ENCODE peak calls at places on chromosomes 12 and 14, in ten cellular contexts. One of them, this sample, is unnamed.
A peak's percentile ranks its signal among the peaks of the same experiment; 100 is the strongest.

GRCh38 chr12:122079038-122079531 is 529 bp downstream of the MLXIP start:
- DNase-seq in A549: peak; percentile 48
- DNase-seq in lower leg skin: no peak
- DNase-seq in Peyer's patch: peak; percentile 67
- DNase-seq in K562: no peak
- DNase-seq in uterus: no peak
- DNase-seq in transverse colon: peak; percentile 43
- DNase-seq in endothelial cell of umbilical vein: peak; percentile 39
- DNase-seq in ovary: no peak
- DNase-seq in GM12878: no peak
- DNase-seq in this sample: peak; percentile 74

GRCh38 chr12:95470300-95470699 is 3.7 kb upstream of the METAP2 start:
- DNase-seq in A549: no peak
- DNase-seq in lower leg skin: no peak
- DNase-seq in Peyer's patch: no peak
- DNase-seq in K562: no peak
- DNase-seq in uterus: no peak
- DNase-seq in transverse colon: no peak
- DNase-seq in endothelial cell of umbilical vein: no peak
- DNase-seq in ovary: no peak
- DNase-seq in GM12878: no peak
- DNase-seq in this sample: no peak

GRCh38 chr12:53063708-53064612 is 14.1 kb downstream of the TNS2 start:
- DNase-seq in A549: no peak
- DNase-seq in lower leg skin: peak; percentile 67
- DNase-seq in Peyer's patch: peak; percentile 40
- DNase-seq in K562: no peak
- DNase-seq in uterus: peak; percentile 82
- DNase-seq in transverse colon: peak; percentile 22
- DNase-seq in endothelial cell of umbilical vein: no peak
- DNase-seq in ovary: peak; percentile 80
- DNase-seq in GM12878: no peak
- DNase-seq in this sample: no peak

GRCh38 chr14:69404478-69404877 is 6.0 kb downstream of the SLC39A9 start:
- DNase-seq in A549: no peak
- DNase-seq in lower leg skin: no peak
- DNase-seq in Peyer's patch: no peak
- DNase-seq in K562: no peak
- DNase-seq in uterus: no peak
- DNase-seq in transverse colon: no peak
- DNase-seq in endothelial cell of umbilical vein: no peak
- DNase-seq in ovary: no peak
- DNase-seq in GM12878: no peak
- DNase-seq in this sample: no peak

GRCh38 chr14:24903337-24903736 is 146.6 kb downstream of the STXBP6 start:
- DNase-seq in A549: no peak
- DNase-seq in lower leg skin: no peak
- DNase-seq in Peyer's patch: no peak
- DNase-seq in K562: no peak
- DNase-seq in uterus: no peak
- DNase-seq in transverse colon: no peak
- DNase-seq in endothelial cell of umbilical vein: peak; percentile 17
- DNase-seq in ovary: no peak
- DNase-seq in GM12878: no peak
- DNase-seq in this sample: no peak

GRCh38 chr14:93281937-93282336 is 50.9 kb downstream of the BTBD7 start:
- DNase-seq in A549: no peak
- DNase-seq in lower leg skin: no peak
- DNase-seq in Peyer's patch: no peak
- DNase-seq in K562: no peak
- DNase-seq in uterus: no peak
- DNase-seq in transverse colon: no peak
- DNase-seq in endothelial cell of umbilical vein: no peak
- DNase-seq in ovary: no peak
- DNase-seq in GM12878: no peak
- DNase-seq in this sample: no peak

GRCh38 chr12:22318122-22318737 is 16.3 kb downstream of the ST8SIA1 start:
- DNase-seq in A549: no peak
- DNase-seq in lower leg skin: no peak
- DNase-seq in Peyer's patch: no peak
- DNase-seq in K562: no peak
- DNase-seq in uterus: no peak
- DNase-seq in transverse colon: no peak
- DNase-seq in endothelial cell of umbilical vein: no peak
- DNase-seq in ovary: no peak
- DNase-seq in GM12878: no peak
- DNase-seq in this sample: peak; percentile 51

GRCh38 chr12:82524020-82524419 is 162.7 kb upstream of the TMTC2 start:
- DNase-seq in A549: peak; percentile 29
- DNase-seq in lower leg skin: no peak
- DNase-seq in Peyer's patch: no peak
- DNase-seq in K562: no peak
- DNase-seq in uterus: no peak
- DNase-seq in transverse colon: no peak
- DNase-seq in endothelial cell of umbilical vein: no peak
- DNase-seq in ovary: no peak
- DNase-seq in GM12878: no peak
- DNase-seq in this sample: no peak

GRCh38 chr14:61854898-61855297 is 92.7 kb downstream of the SNAPC1 start:
- DNase-seq in A549: no peak
- DNase-seq in lower leg skin: no peak
- DNase-seq in Peyer's patch: no peak
- DNase-seq in K562: no peak
- DNase-seq in uterus: no peak
- DNase-seq in transverse colon: no peak
- DNase-seq in endothelial cell of umbilical vein: no peak
- DNase-seq in ovary: no peak
- DNase-seq in GM12878: no peak
- DNase-seq in this sample: no peak

GRCh38 chr14:24079521-24080141 is 8.3 kb downstream of the CPNE6 start:
- DNase-seq in A549: no peak
- DNase-seq in lower leg skin: no peak
- DNase-seq in Peyer's patch: no peak
- DNase-seq in K562: no peak
- DNase-seq in uterus: no peak
- DNase-seq in transverse colon: no peak
- DNase-seq in endothelial cell of umbilical vein: no peak
- DNase-seq in ovary: no peak
- DNase-seq in GM12878: no peak
- DNase-seq in this sample: peak; percentile 75

GRCh38 chr14:104433401-104434213 is 146.0 kb upstream of the C14orf180 start:
- DNase-seq in A549: no peak
- DNase-seq in lower leg skin: peak; percentile 11
- DNase-seq in Peyer's patch: no peak
- DNase-seq in K562: no peak
- DNase-seq in uterus: no peak
- DNase-seq in transverse colon: no peak
- DNase-seq in endothelial cell of umbilical vein: no peak
- DNase-seq in ovary: no peak
- DNase-seq in GM12878: no peak
- DNase-seq in this sample: no peak

GRCh38 chr12:77324763-77325468 is 259.5 kb upstream of the E2F7 start:
- DNase-seq in A549: peak; percentile 68
- DNase-seq in lower leg skin: peak; percentile 28
- DNase-seq in Peyer's patch: peak; percentile 79
- DNase-seq in K562: peak; percentile 21
- DNase-seq in uterus: peak; percentile 71
- DNase-seq in transverse colon: peak; percentile 74
- DNase-seq in endothelial cell of umbilical vein: peak; percentile 72
- DNase-seq in ovary: peak; percentile 80
- DNase-seq in GM12878: no peak
- DNase-seq in this sample: peak; percentile 61
- H3K4me3 ChIP-seq in A549: peak overlapping the region; percentile 53
- H3K4me3 ChIP-seq in lower leg skin: peak overlapping the region; percentile 44
- H3K4me3 ChIP-seq in Peyer's patch: peak overlapping the region; percentile 15
- H3K4me3 ChIP-seq in K562: peak overlapping the region; percentile 15
- H3K4me3 ChIP-seq in uterus: peak overlapping the region; percentile 41
- H3K4me3 ChIP-seq in transverse colon: peak overlapping the region; percentile 64
- H3K4me3 ChIP-seq in endothelial cell of umbilical vein: peak overlapping the region; percentile 49
- H3K4me3 ChIP-seq in ovary: peak overlapping the region; percentile 66
- H3K4me3 ChIP-seq in GM12878: peak overlapping the region; percentile 53
- H3K4me3 ChIP-seq in this sample: no peak overlapping the region

GRCh38 chr12:58923781-58924180 is 3.5 kb upstream of the LRIG3 start:
- DNase-seq in A549: no peak
- DNase-seq in lower leg skin: no peak
- DNase-seq in Peyer's patch: no peak
- DNase-seq in K562: no peak
- DNase-seq in uterus: no peak
- DNase-seq in transverse colon: no peak
- DNase-seq in endothelial cell of umbilical vein: no peak
- DNase-seq in ovary: no peak
- DNase-seq in GM12878: no peak
- DNase-seq in this sample: no peak
- TF ChIP-seq POLR2A in A549: no peak
- TF ChIP-seq POLR2A in lower leg skin: no peak
- TF ChIP-seq POLR2A in Peyer's patch: no peak
- TF ChIP-seq POLR2A in K562: no peak
- TF ChIP-seq POLR2A in uterus: no peak
- TF ChIP-seq POLR2A in transverse colon: no peak
- TF ChIP-seq POLR2A in endothelial cell of umbilical vein: no peak
- TF ChIP-seq POLR2A in ovary: no peak
- TF ChIP-seq POLR2A in GM12878: no peak
- TF ChIP-seq POLR2A in this sample: no peak

DNA sequence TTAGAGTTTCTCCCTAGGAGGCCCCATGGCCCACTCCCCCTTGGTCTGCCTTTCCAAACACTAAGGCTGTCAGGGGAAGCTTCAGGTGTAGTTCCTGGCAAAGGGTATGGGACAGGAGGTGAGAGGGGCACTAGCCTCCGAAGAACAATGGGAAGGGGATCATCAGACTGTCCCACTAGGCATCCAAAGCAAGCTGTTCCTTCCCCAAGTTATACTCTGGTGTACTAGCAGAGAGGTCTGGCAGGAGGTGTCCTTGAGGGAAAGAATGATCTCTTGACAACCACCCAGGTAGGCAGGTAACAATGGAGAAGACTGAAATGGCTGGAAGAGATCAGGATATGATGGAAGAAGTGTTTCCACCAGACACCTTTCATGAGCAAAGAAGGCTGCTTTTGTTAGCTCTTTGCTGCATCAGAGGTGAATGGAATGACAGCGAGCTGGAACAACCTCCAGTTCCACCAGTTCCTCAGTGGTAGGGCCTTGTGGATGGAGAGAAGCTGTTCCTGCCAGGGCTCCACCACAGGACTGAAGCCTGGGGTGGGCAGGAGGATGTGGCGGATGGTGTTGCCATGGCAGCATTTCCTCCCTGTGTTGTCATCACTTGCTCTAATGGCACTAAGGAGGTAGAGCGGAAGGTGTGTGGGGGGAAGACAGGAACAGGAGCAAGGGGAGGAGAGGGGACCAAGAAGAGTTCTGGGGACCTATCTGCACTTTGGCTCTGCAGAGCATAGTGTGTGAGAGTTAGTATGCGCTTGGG is 2.3 kb upstream of the AGAP2 start:
- DNase-seq in A549: no peak
- DNase-seq in lower leg skin: no peak
- DNase-seq in Peyer's patch: no peak
- DNase-seq in K562: no peak
- DNase-seq in uterus: no peak
- DNase-seq in transverse colon: peak; percentile 58
- DNase-seq in endothelial cell of umbilical vein: peak; percentile 20
- DNase-seq in ovary: no peak
- DNase-seq in GM12878: peak; percentile 53
- DNase-seq in this sample: peak; percentile 84
- H3K4me3 ChIP-seq in A549: no peak overlapping the region
- H3K4me3 ChIP-seq in lower leg skin: no peak overlapping the region
- H3K4me3 ChIP-seq in Peyer's patch: peak overlapping the region; percentile 45
- H3K4me3 ChIP-seq in K562: no peak overlapping the region
- H3K4me3 ChIP-seq in uterus: no peak overlapping the region
- H3K4me3 ChIP-seq in transverse colon: peak overlapping the region; percentile 37
- H3K4me3 ChIP-seq in endothelial cell of umbilical vein: no peak overlapping the region
- H3K4me3 ChIP-seq in ovary: no peak overlapping the region
- H3K4me3 ChIP-seq in GM12878: peak overlapping the region; percentile 92
- H3K4me3 ChIP-seq in this sample: peak overlapping the region; percentile 74

GRCh38 chr12:57521475-57522018 is 1.1 kb upstream of the MBD6 start:
- DNase-seq in A549: peak; percentile 70
- DNase-seq in lower leg skin: peak; percentile 51
- DNase-seq in Peyer's patch: peak; percentile 66
- DNase-seq in K562: no peak
- DNase-seq in uterus: peak; percentile 53
- DNase-seq in transverse colon: peak; percentile 58
- DNase-seq in endothelial cell of umbilical vein: no peak
- DNase-seq in ovary: peak; percentile 65
- DNase-seq in GM12878: no peak
- DNase-seq in this sample: no peak

GRCh38 chr12:57524814-57525614 is 2.4 kb downstream of the MBD6 start:
- DNase-seq in A549: no peak
- DNase-seq in lower leg skin: no peak
- DNase-seq in Peyer's patch: peak; percentile 63
- DNase-seq in K562: peak; percentile 44
- DNase-seq in uterus: no peak
- DNase-seq in transverse colon: peak; percentile 26
- DNase-seq in endothelial cell of umbilical vein: no peak
- DNase-seq in ovary: no peak
- DNase-seq in GM12878: no peak
- DNase-seq in this sample: no peak

GRCh38 chr12:57523706-57524614 is 1.3 kb downstream of the MBD6 start:
- DNase-seq in A549: no peak
- DNase-seq in lower leg skin: no peak
- DNase-seq in Peyer's patch: no peak
- DNase-seq in K562: no peak
- DNase-seq in uterus: no peak
- DNase-seq in transverse colon: no peak
- DNase-seq in endothelial cell of umbilical vein: no peak
- DNase-seq in ovary: no peak
- DNase-seq in GM12878: no peak
- DNase-seq in this sample: no peak

GRCh38 chr12:57522019-57522886 is at the start of gene MBD6:
- DNase-seq in A549: peak; percentile 95
- DNase-seq in lower leg skin: peak; percentile 92
- DNase-seq in Peyer's patch: peak; percentile 96
- DNase-seq in K562: no peak
- DNase-seq in uterus: peak; percentile 96
- DNase-seq in transverse colon: peak; percentile 94
- DNase-seq in endothelial cell of umbilical vein: peak; percentile 89
- DNase-seq in ovary: peak; percentile 98
- DNase-seq in GM12878: peak; percentile 86
- DNase-seq in this sample: peak; percentile 92

DNA sequence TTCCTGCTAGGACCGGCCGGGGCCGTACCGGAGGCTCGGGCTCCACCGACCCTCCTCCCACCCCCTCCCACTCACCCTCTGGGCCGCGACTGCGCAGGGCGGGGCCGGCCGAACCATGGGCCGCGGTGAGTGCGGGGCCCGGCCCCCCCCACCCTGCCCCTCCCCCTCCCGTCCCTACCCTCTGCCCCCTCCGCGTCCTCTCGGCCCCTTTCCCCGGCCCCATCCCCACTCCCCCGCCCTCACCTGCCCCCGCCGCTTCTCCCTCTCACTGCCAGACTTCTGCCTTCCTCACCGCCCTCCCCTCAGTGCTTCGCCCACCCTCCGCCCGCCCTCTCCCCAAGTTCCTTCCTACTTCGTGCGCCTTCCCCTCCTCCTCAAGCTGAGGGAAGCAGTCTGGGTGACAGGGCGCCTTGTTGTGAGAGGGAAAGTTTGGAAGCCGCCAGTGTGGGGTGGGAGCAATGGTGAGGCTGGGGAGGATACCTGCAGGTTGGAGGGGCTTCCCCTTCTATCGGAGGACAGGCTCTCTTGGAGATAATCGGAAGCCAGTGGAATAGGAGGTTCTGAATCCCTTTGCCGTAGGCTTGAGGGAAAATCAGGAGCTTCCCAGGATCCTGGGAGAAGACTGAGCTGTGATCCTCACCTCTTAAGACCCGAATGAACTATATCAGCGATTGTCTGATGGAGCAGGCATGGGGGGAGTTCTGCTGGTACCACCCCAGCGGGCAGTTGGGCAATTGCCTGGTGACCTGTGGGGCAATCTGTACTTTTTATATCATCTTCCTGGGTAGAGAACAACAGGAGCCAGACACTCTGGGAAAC is 472 bp downstream of the MBD6 start:
- DNase-seq in A549: peak; percentile 46
- DNase-seq in lower leg skin: peak; percentile 70
- DNase-seq in Peyer's patch: no peak
- DNase-seq in K562: peak; percentile 92
- DNase-seq in uterus: peak; percentile 66
- DNase-seq in transverse colon: peak; percentile 54
- DNase-seq in endothelial cell of umbilical vein: peak; percentile 72
- DNase-seq in ovary: peak; percentile 72
- DNase-seq in GM12878: no peak
- DNase-seq in this sample: peak; percentile 92
- TF ChIP-seq POLR2A in A549: peak; percentile 78
- TF ChIP-seq POLR2A in lower leg skin: no peak
- TF ChIP-seq POLR2A in Peyer's patch: no peak
- TF ChIP-seq POLR2A in K562: peak; percentile 47
- TF ChIP-seq POLR2A in uterus: no peak
- TF ChIP-seq POLR2A in transverse colon: peak; percentile 5
- TF ChIP-seq POLR2A in endothelial cell of umbilical vein: no peak
- TF ChIP-seq POLR2A in ovary: peak; percentile 33
- TF ChIP-seq POLR2A in GM12878: peak; percentile 66
- TF ChIP-seq POLR2A in this sample: no peak